ENCODE peak calls at places on chromosomes 13 and 19, in seven cellular contexts. D is endothelial cell of umbilical vein, O is heart left ventricle, K is breast epithelium, Q is stomach, R is prostate gland, I is IMR-90. G is an unnamed sample. For H3K36me3, the result is how much of the 10 kb centered on the place peaks cover.

GRCh38 chr13:43786766-43787517 is at the start of gene ENOX1:
- DNase-seq in Q (peak), K (no peak), R (peak), I (peak), O (peak), D (peak), G (peak)

GRCh38 chr13:59823495-59823894 is 340.2 kb downstream of the DIAPH3 start:
- DNase-seq in K (no peak), D (peak), I (peak), O (no peak), Q (no peak), R (no peak), G (no peak)

GRCh38 chr13:91031508-91031907 is 316.0 kb upstream of the MIR17HG start:
- DNase-seq in D (no peak), I (no peak), R (no peak), O (no peak), K (no peak), Q (no peak), G (no peak)

GRCh38 chr13:23321534-23322241 is 111.8 kb downstream of the SACS start:
- DNase-seq in O (peak), K (no peak), Q (no peak), R (no peak), I (peak), D (peak), G (no peak)

GRCh38 chr19:16587031-16588023 is 15.1 kb upstream of the SLC35E1 start:
- DNase-seq in R (no peak), D (no peak), I (peak), O (no peak), Q (no peak), K (no peak), G (no peak)

GRCh38 chr19:18204394-18205179 is 745 bp upstream of the RAB3A start:
- DNase-seq in K (no peak), Q (peak), O (no peak), R (no peak), I (no peak), D (no peak), G (peak)

GRCh38 chr13:44155422-44156293 is 218.0 kb upstream of the SERP2 start:
- DNase-seq in O (peak), K (peak), Q (peak), R (peak), D (peak), I (peak), G (peak)

GRCh38 chr13:113762075-113762474 is 3.0 kb downstream of the TMEM255B start:
- DNase-seq in K (no peak), Q (no peak), I (no peak), O (no peak), R (no peak), D (no peak), G (no peak)

GRCh38 chr13:86188170-86188569 is 389.0 kb upstream of the SLITRK6 start:
- DNase-seq in K (no peak), Q (no peak), R (no peak), O (no peak), I (no peak), D (no peak), G (no peak)

GRCh38 chr19:480016-480855 is 16.1 kb upstream of the MADCAM1 start:
- DNase-seq in K (peak), R (peak), Q (peak), D (peak), O (peak), I (no peak), G (peak)

GRCh38 chr13:28047784-28048388 is 52.5 kb downstream of the FLT3 start:
- DNase-seq in K (no peak), Q (no peak), I (peak), O (no peak), R (no peak), D (no peak), G (no peak)

GRCh38 chr13:45833242-45833641 is 18.3 kb downstream of the SIAH3 start:
- DNase-seq in Q (no peak), I (no peak), O (no peak), D (no peak), R (no peak), K (no peak), G (no peak)

GRCh38 chr13:26482451-26483197 is 74.9 kb upstream of the WASF3 start:
- DNase-seq in D (peak), I (peak), R (peak), O (peak), Q (peak), K (peak), G (peak)

GRCh38 chr13:22270881-22271280 is 600.0 kb downstream of the FGF9 start:
- DNase-seq in K (no peak), R (no peak), O (no peak), D (no peak), Q (no peak), I (no peak), G (no peak)

DNA sequence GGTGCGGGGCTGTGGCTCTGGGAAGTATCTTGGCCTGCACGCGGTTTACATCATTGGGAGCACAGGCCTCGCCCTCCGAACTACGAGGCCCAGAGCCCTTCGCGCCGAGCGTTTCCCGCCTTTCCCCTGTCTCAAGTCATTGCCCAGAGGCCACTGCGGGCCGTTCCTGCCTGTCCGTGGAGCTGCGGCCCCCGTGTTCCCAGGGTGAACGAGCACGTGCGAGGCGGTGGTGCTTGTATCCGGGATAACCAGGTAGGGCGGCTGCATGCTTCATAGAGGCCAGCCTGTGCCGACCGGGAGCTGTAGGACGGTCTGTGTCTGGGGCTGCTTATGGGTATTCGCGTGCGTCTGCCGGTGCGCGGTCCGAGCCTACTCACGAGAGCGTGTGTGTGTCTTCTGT is 32.5 kb downstream of the ZNF527 start:
- DNase-seq in I (no peak), O (no peak), R (no peak), D (no peak), Q (no peak), K (no peak), G (no peak)
- H3K4me3 ChIP-seq in I (no peak), O (no peak), R (no peak), D (no peak), Q (no peak), K (no peak), G (no peak)

GRCh38 chr13:110711778-110712070 is 1.8 kb upstream of the ING1 start:
- DNase-seq in R (no peak), Q (no peak), O (no peak), K (no peak), D (no peak), I (no peak), G (no peak)

GRCh38 chr13:110713981-110714797 is 689 bp downstream of the ING1 start:
- DNase-seq in Q (peak), R (peak), I (peak), K (peak), D (peak), O (peak), G (peak)

GRCh38 chr13:110713642-110713952 is at the start of gene ING1:
- DNase-seq in D (no peak), K (no peak), O (no peak), Q (no peak), R (no peak), I (no peak), G (no peak)

GRCh38 chr13:110712081-110712848 is 1.2 kb upstream of the ING1 start:
- DNase-seq in R (peak), D (peak), O (peak), I (peak), K (peak), Q (peak), G (peak)

GRCh38 chr13:110712849-110713641 is 455 bp upstream of the ING1 start:
- DNase-seq in O (peak), Q (peak), K (peak), D (peak), R (peak), I (peak), G (peak)
- TF ChIP-seq POLR2A in O (peak), Q (peak), K (peak), D (peak), R (peak), I (peak), G (peak)

DNA sequence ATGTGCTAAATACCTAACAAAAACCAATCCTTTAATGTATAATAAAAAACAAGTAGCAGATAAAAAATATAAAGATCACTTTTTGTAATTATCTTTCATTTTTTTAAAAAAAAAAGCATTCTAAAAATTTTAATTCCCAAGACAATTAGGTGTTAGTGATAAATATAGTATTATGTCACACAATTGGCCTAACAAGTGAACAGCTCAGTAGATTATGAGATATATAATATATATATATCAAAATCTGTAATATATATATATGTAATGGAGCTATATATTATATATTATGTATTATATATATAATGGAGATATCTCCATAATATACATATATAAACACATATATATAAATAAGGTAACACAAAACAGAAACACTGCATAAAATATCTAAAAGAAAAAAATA is 1531.1 kb upstream of the MIR17HG start:
- DNase-seq in D (no peak), R (no peak), K (no peak), O (no peak), I (no peak), Q (no peak), G (no peak)
- H3K36me3 ChIP-seq in D (under half), R (under half), K (under half), O (under half), I (under half), Q (under half), G (under half)

DNA sequence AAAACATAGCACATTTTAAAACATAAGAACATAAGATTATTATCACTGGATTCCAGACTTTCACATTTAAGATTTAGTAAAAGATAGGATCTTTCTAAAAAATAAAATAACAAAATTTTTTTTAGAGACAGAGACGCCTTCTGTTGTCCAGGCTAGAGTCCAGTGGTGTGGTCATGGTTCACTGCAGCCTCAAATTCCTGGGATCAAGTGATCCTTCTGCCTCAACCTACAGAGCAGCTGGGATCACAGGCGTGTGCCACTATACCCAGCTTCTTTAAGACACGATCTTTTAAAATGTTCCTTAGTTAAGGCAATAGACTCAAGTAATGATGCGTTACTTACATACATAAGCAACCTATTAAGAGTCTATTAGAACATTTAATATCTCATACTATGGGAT is 32.7 kb downstream of the ALG5 start:
- DNase-seq in I (no peak), D (peak), K (no peak), Q (no peak), R (no peak), O (no peak), G (no peak)
- H3K4me3 ChIP-seq in I (no peak), D (no peak), K (no peak), Q (no peak), R (no peak), O (no peak), G (no peak)

DNA sequence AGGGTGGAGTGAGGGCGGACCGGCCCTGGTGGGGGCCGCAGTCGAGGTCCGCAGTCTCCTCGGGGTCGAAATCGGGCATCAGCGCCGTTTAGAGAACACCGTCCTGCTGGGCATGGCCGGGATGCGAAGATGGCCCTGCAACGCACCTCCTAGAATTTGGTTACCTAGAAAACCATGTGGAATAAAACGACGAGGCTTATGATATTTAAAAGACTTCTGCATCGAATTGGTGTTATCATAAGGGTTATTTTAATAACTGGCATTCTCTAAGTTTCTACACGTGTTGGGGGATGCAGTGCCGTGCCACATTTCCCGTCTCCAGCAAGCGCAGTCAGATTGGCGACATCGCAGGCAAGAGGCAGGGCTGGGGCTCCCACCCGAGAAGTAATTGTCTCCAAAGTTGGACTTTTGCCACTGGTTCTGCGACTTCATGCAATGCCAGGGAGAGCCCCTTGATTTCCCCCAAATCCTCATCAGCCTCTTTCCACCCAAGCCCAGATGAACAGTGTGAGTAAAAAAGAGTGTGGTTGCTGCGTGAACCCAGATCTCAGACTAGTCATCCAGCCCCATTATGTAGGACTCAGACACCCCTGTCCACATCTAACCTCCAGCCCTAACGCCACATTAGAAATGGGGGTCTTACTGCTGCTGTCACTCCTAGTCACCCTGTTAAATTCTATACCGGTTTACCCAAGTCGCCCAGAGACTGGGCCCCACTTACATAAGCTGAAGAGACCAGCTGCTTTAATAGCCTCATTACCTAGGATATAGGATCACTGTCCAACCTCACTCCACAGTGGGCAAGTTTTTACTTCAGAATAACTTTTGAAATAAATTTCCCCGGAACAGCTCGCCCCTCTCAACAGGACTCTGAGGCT is 571 bp upstream of the DHRS12 start:
- DNase-seq in Q (peak), O (peak), I (no peak), D (no peak), R (peak), K (peak), G (peak)
- TF ChIP-seq POLR2A in Q (peak), O (no peak), I (no peak), D (no peak), R (peak), K (peak), G (no peak)

DNA sequence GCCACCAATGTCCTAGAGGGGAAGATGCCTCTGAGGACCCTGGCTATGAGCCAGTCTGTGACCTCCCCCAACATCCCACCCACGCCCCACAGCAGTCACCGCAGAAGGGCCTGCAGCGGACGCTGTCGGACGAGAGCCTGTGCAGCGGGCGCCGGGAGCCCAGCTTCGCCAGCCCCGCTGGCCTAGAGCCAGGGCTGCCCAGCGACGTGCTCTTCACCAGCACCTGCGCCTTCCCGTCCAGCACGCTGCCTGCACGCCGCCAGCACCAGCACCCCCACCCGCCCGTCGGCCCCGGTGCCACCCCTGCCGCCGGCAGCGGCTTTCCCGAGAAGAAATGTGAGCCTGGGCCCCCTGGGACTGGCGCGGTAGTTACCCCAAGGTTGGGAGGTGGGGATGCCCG is 30.6 kb downstream of the DPF1 start:
- DNase-seq in D (no peak), I (no peak), R (no peak), Q (no peak), O (no peak), K (no peak), G (no peak)
- H3K36me3 ChIP-seq in D (under half), I (under half), R (under half), Q (half or more), O (under half), K (under half), G (under half)